ENCODE peak calls at places on chromosomes 13 and 19, in five cellular contexts. H is coronary artery, B is mammary epithelial cell, V is GM23338, N is small intestine. X is an unnamed sample.

GRCh38 chr13:68666774-68667397 is 1436.8 kb upstream of the PCDH9 start:
- DNase-seq in N (no peak), V (no peak), B (no peak), H (no peak), X (no peak)

GRCh38 chr19:38717855-38718254 is 26.4 kb downstream of the CAPN12 start:
- DNase-seq in V (no peak), B (no peak), H (no peak), N (no peak), X (no peak)

GRCh38 chr19:49436381-49437017 is 4.8 kb downstream of the SLC17A7 start:
- DNase-seq in V (peak; percentile 99), H (no peak), B (no peak), N (no peak), X (peak; percentile 38)

GRCh38 chr19:36149673-36150406 is 2.4 kb downstream of the COX7A1 start:
- DNase-seq in N (no peak), B (peak; percentile 86), H (no peak), V (no peak), X (peak; percentile 79)

GRCh38 chr13:32824671-32825070 is 191.6 kb upstream of the KL start:
- DNase-seq in H (no peak), N (no peak), B (peak; percentile 29), V (peak; percentile 70), X (peak; percentile 73)

GRCh38 chr19:6888967-6889366 is 1.6 kb downstream of the ADGRE1 start:
- DNase-seq in B (no peak), H (no peak), V (no peak), N (no peak), X (no peak)

GRCh38 chr13:61029064-61029463 is 386.6 kb downstream of the PCDH20 start:
- DNase-seq in V (peak; percentile 55), H (no peak), N (no peak), B (no peak), X (no peak)

GRCh38 chr19:38512277-38512676 is 78.8 kb downstream of the RYR1 start:
- DNase-seq in H (no peak), B (no peak), N (no peak), V (no peak), X (no peak)

GRCh38 chr13:30111810-30112209 is 195.5 kb downstream of the KATNAL1 start:
- DNase-seq in H (no peak), V (peak; percentile 54), N (no peak), B (no peak), X (no peak)

GRCh38 chr13:30529085-30529815 is 63.5 kb upstream of the HMGB1 start:
- DNase-seq in B (no peak), H (no peak), V (no peak), N (no peak), X (no peak)

GRCh38 chr13:78978381-78978998 is 319.5 kb upstream of the OBI1 start:
- DNase-seq in N (peak; percentile 55), V (peak; percentile 76), B (peak; percentile 37), H (no peak), X (peak; percentile 37)

GRCh38 chr13:113034451-113035208 is 65.6 kb downstream of the MCF2L start:
- DNase-seq in H (no peak), V (peak; percentile 81), B (peak; percentile 40), N (peak; percentile 46), X (peak; percentile 65)

GRCh38 chr19:7522923-7523667 is 671 bp downstream of the MCOLN1 start:
- DNase-seq in N (no peak), V (no peak), B (no peak), H (no peak), X (peak; percentile 37)

GRCh38 chr13:94914829-94915228 is 202.5 kb upstream of the SOX21 start:
- DNase-seq in B (no peak), H (no peak), V (no peak), N (no peak), X (no peak)

GRCh38 chr19:34172661-34173144 is 399 bp downstream of the LSM14A start:
- DNase-seq in B (no peak), H (no peak), V (no peak), N (no peak), X (peak; percentile 25)

GRCh38 chr13:100365678-100366077 is 222.9 kb downstream of the GGACT start:
- DNase-seq in V (no peak), N (no peak), H (no peak), B (no peak), X (no peak)

GRCh38 chr13:95020298-95020987 is 280.8 kb downstream of the ABCC4 start:
- DNase-seq in N (no peak), V (no peak), B (peak; percentile 66), H (no peak), X (no peak)

DNA sequence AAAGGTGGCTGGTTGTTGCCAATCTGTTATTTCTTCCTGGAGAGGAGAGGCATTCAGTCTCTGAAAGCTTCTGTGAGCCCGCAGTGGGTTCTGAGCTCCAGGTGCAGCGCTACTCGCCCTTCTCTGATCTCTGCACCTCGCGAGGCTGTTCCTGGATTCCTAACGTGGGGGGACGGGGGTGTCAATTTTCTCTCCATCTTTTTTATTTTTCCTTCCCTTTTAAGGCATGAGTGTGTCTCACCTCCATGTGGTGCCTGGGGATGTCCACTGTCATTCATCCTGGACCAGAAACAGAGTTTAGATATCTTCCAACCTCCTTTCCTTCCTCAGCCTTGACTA is 626 bp downstream of the ZNF233 start:
- DNase-seq in V (peak; percentile 21), B (no peak), H (no peak), N (peak; percentile 39), X (no peak)
- H3K27ac ChIP-seq in V (peak overlapping the region; percentile 89), B (no peak overlapping the region), H (no peak overlapping the region), N (peak overlapping the region; percentile 87), X (peak overlapping the region; percentile 58)

GRCh38 chr13:80442613-80443012 is 101.7 kb upstream of the SPRY2 start:
- DNase-seq in H (no peak), N (no peak), B (no peak), V (no peak), X (no peak)

GRCh38 chr13:80437212-80437611 is 96.3 kb upstream of the SPRY2 start:
- DNase-seq in H (no peak), N (no peak), B (no peak), V (no peak), X (no peak)

GRCh38 chr13:80438521-80438920 is 97.6 kb upstream of the SPRY2 start:
- DNase-seq in N (no peak), V (no peak), H (no peak), B (no peak), X (no peak)

GRCh38 chr13:80441968-80442367 is 101.0 kb upstream of the SPRY2 start:
- DNase-seq in V (no peak), N (no peak), B (no peak), H (no peak), X (no peak)

DNA sequence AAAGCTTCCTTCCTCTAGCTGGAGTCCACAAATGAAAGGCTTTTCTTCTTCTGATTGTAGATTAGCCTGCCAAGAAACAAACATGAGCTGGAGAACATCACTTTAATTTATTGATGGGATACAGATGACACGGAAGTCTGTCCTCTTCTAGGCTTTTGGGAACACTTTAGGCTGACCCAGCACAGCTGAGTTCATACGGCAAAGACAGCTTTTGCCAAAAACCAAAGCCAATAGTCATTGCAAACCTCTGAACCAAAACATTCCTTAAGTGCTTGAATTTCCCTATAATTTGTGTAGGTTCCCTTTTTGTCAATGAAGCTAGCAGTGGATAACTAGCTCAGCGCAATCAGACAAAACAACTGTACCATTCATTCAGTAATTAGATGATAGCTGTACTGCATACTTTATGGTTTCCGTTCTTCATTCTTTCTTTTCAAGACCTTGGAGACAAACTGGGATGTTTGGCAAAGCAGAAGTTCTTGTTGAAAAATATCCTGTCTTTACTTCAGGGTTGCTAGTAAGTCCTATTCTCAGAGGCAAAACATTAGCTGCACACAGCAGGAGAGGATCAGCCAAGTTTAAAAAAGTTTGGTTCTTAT is 95.7 kb upstream of the SPRY2 start:
- DNase-seq in B (no peak), N (no peak), V (no peak), H (no peak), X (no peak)
- H3K27ac ChIP-seq in B (no peak overlapping the region), N (peak overlapping the region; percentile 3), V (no peak overlapping the region), H (no peak overlapping the region), X (no peak overlapping the region)

GRCh38 chr13:24495151-24495729 is 17.3 kb downstream of the PARP4 start:
- DNase-seq in V (no peak), N (no peak), B (no peak), H (no peak), X (no peak)

GRCh38 chr13:24489721-24490120 is 22.9 kb downstream of the PARP4 start:
- DNase-seq in N (no peak), V (no peak), H (no peak), B (no peak), X (no peak)

GRCh38 chr13:24493356-24493755 is 19.2 kb downstream of the PARP4 start:
- DNase-seq in H (no peak), B (no peak), V (no peak), N (no peak), X (no peak)

GRCh38 chr13:24497742-24498141 is 14.8 kb downstream of the PARP4 start:
- DNase-seq in H (no peak), N (peak; percentile 81), B (no peak), V (no peak), X (no peak)

DNA sequence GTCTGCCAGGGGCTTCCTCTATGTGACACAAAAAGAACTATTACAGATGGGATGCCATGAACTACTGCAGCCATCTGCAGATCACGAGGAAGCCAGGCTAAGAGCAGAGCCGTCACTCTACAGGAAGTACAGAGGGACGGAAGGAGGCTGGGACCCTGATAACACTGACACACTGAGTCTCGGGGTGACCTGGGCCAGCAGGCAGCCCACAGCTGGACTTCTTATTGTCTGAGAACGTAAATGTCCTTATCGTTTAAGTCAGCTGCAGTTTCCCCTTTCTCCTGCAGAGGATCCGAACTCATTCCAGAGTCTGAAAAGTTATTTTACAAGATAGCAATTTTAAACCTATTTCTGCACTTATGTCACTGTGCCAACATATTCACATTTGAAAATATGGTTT is 20.7 kb downstream of the PARP4 start:
- DNase-seq in N (no peak), V (no peak), H (no peak), B (no peak), X (no peak)
- H3K27ac ChIP-seq in N (no peak overlapping the region), V (no peak overlapping the region), H (no peak overlapping the region), B (no peak overlapping the region), X (no peak overlapping the region)

DNA sequence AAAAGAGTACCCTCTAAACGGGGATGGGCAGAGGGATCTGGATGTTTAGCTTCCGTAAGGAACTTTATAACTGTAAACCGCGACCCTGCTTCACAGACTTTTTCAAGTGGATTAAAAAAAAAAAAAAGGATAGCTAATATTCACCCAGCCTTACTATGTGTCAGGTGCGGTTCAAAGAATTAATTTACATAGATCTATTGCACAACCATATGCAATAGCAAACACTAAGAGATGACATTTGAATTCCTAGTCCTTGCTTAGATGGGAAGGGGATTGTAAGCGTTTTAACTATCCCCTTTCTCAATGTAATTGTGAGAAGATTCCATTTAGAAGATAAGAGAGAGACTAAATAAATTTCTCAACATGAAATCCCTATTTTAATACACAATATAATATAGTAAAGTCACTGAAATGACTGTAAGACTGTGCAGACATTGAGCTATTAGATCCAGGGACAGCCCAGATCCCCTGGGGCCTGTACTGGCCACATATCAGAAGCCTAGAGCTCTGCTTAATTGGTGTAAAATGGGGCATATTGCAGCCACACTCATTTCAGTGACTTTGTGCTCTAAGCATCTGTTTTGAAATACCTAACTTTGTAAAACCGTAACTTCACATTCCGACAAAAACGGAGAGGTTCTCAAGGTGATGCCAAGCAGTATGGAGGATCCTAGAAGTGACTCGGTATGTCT is 13.6 kb downstream of the LATS2 start:
- DNase-seq in B (no peak), V (no peak), N (no peak), H (no peak), X (no peak)
- H3K27ac ChIP-seq in B (no peak overlapping the region), V (peak overlapping the region; percentile 46), N (no peak overlapping the region), H (no peak overlapping the region), X (no peak overlapping the region)

GRCh38 chr19:18226956-18227780 is 930 bp upstream of the PDE4C start:
- DNase-seq in H (no peak), N (no peak), V (no peak), B (no peak), X (no peak)
- H3K27ac ChIP-seq in H (peak overlapping the region; percentile 15), N (no peak overlapping the region), V (no peak overlapping the region), B (no peak overlapping the region), X (no peak overlapping the region)

X was measured in RWPE1.